ENCODE peak calls at places on chromosomes 1 and 21, in six cellular contexts. One of them, this sample, is unnamed. For H3K4me1, the result is how much of the 10 kb centered on the place peaks cover.

GRCh38 chr1:20840731-20841130 is 53.6 kb upstream of the HP1BP3 start:
- DNase-seq in GM23248: no peak
- DNase-seq in adipocyte: no peak
- DNase-seq in ovary: no peak
- DNase-seq in breast epithelium: no peak
- DNase-seq in iPS DF 6.9: no peak
- DNase-seq in this sample: no peak

GRCh38 chr1:37509181-37509580 is 5.4 kb downstream of the MEAF6 start:
- DNase-seq in breast epithelium: no peak
- DNase-seq in ovary: no peak
- DNase-seq in adipocyte: no peak
- DNase-seq in GM23248: peak
- DNase-seq in iPS DF 6.9: no peak
- DNase-seq in this sample: no peak

GRCh38 chr1:233269656-233270055 is 25.9 kb downstream of the PCNX2 start:
- DNase-seq in ovary: no peak
- DNase-seq in GM23248: peak
- DNase-seq in breast epithelium: no peak
- DNase-seq in adipocyte: peak
- DNase-seq in iPS DF 6.9: no peak
- DNase-seq in this sample: no peak

GRCh38 chr1:25705699-25706098 is 89.1 kb downstream of the MAN1C1 start:
- DNase-seq in ovary: no peak
- DNase-seq in adipocyte: no peak
- DNase-seq in GM23248: no peak
- DNase-seq in iPS DF 6.9: no peak
- DNase-seq in breast epithelium: no peak
- DNase-seq in this sample: no peak

GRCh38 chr21:26115346-26115745 is 55.2 kb downstream of the APP start:
- DNase-seq in breast epithelium: no peak
- DNase-seq in ovary: no peak
- DNase-seq in GM23248: no peak
- DNase-seq in iPS DF 6.9: no peak
- DNase-seq in adipocyte: no peak
- DNase-seq in this sample: no peak

GRCh38 chr1:55049914-55050278 is 10.5 kb downstream of the PCSK9 start:
- DNase-seq in iPS DF 6.9: no peak
- DNase-seq in ovary: peak
- DNase-seq in adipocyte: no peak
- DNase-seq in GM23248: no peak
- DNase-seq in breast epithelium: no peak
- DNase-seq in this sample: no peak

GRCh38 chr1:235408503-235408960 is 41.3 kb downstream of the TBCE start:
- DNase-seq in breast epithelium: no peak
- DNase-seq in GM23248: no peak
- DNase-seq in ovary: no peak
- DNase-seq in iPS DF 6.9: no peak
- DNase-seq in adipocyte: no peak
- DNase-seq in this sample: no peak

GRCh38 chr1:242546849-242547724 is 22.6 kb upstream of the PLD5 start:
- DNase-seq in ovary: no peak
- DNase-seq in iPS DF 6.9: no peak
- DNase-seq in GM23248: no peak
- DNase-seq in adipocyte: no peak
- DNase-seq in breast epithelium: no peak
- DNase-seq in this sample: no peak

GRCh38 chr1:162689745-162690671 is 57.7 kb downstream of the DDR2 start:
- DNase-seq in breast epithelium: no peak
- DNase-seq in ovary: no peak
- DNase-seq in iPS DF 6.9: no peak
- DNase-seq in GM23248: peak
- DNase-seq in adipocyte: peak
- DNase-seq in this sample: no peak

GRCh38 chr1:245245021-245245667 is 90.4 kb downstream of the KIF26B start:
- DNase-seq in adipocyte: no peak
- DNase-seq in breast epithelium: no peak
- DNase-seq in ovary: no peak
- DNase-seq in GM23248: no peak
- DNase-seq in iPS DF 6.9: no peak
- DNase-seq in this sample: no peak

GRCh38 chr1:8350914-8351684 is 33.2 kb downstream of the SLC45A1 start:
- DNase-seq in ovary: no peak
- DNase-seq in iPS DF 6.9: no peak
- DNase-seq in GM23248: no peak
- DNase-seq in adipocyte: no peak
- DNase-seq in breast epithelium: no peak
- DNase-seq in this sample: no peak

GRCh38 chr21:44982558-44983244 is 42.9 kb downstream of the SLX9 start:
- DNase-seq in breast epithelium: no peak
- DNase-seq in ovary: no peak
- DNase-seq in iPS DF 6.9: no peak
- DNase-seq in adipocyte: peak
- DNase-seq in GM23248: no peak
- DNase-seq in this sample: peak

GRCh38 chr1:14334336-14335176 is 263.9 kb upstream of the KAZN start:
- DNase-seq in breast epithelium: no peak
- DNase-seq in iPS DF 6.9: no peak
- DNase-seq in ovary: no peak
- DNase-seq in adipocyte: no peak
- DNase-seq in GM23248: peak
- DNase-seq in this sample: no peak

GRCh38 chr1:168386949-168387586 is 106.4 kb downstream of the TBX19 start:
- DNase-seq in breast epithelium: peak
- DNase-seq in ovary: peak
- DNase-seq in iPS DF 6.9: peak
- DNase-seq in adipocyte: peak
- DNase-seq in GM23248: peak
- DNase-seq in this sample: peak

GRCh38 chr21:35016071-35016470 is 33.0 kb downstream of the RUNX1 start:
- DNase-seq in GM23248: no peak
- DNase-seq in iPS DF 6.9: no peak
- DNase-seq in adipocyte: no peak
- DNase-seq in breast epithelium: no peak
- DNase-seq in ovary: no peak
- DNase-seq in this sample: no peak

GRCh38 chr21:43644609-43645008 is 14.7 kb downstream of the HSF2BP start:
- DNase-seq in GM23248: peak
- DNase-seq in ovary: no peak
- DNase-seq in iPS DF 6.9: no peak
- DNase-seq in adipocyte: peak
- DNase-seq in breast epithelium: no peak
- DNase-seq in this sample: no peak

GRCh38 chr1:183622884-183623785 is 12.4 kb downstream of the ARPC5 start:
- DNase-seq in breast epithelium: no peak
- DNase-seq in ovary: peak
- DNase-seq in iPS DF 6.9: peak
- DNase-seq in adipocyte: peak
- DNase-seq in GM23248: peak
- DNase-seq in this sample: no peak

GRCh38 chr1:216830402-216830801 is 107.2 kb upstream of the ESRRG start:
- DNase-seq in GM23248: no peak
- DNase-seq in adipocyte: no peak
- DNase-seq in breast epithelium: no peak
- DNase-seq in ovary: no peak
- DNase-seq in iPS DF 6.9: no peak
- DNase-seq in this sample: no peak

GRCh38 chr1:83931658-83932253 is 67.2 kb downstream of the TTLL7 start:
- DNase-seq in ovary: peak
- DNase-seq in iPS DF 6.9: no peak
- DNase-seq in GM23248: peak
- DNase-seq in breast epithelium: no peak
- DNase-seq in adipocyte: peak
- DNase-seq in this sample: no peak

GRCh38 chr1:59142663-59143487 is 154.0 kb upstream of the FGGY start:
- DNase-seq in iPS DF 6.9: no peak
- DNase-seq in ovary: no peak
- DNase-seq in GM23248: peak
- DNase-seq in adipocyte: peak
- DNase-seq in breast epithelium: no peak
- DNase-seq in this sample: peak

GRCh38 chr1:82226198-82226505 is 425.4 kb downstream of the ADGRL2 start:
- DNase-seq in adipocyte: peak
- DNase-seq in iPS DF 6.9: no peak
- DNase-seq in ovary: no peak
- DNase-seq in GM23248: no peak
- DNase-seq in breast epithelium: no peak
- DNase-seq in this sample: no peak

GRCh38 chr1:156706647-156707008 is 1.2 kb upstream of the CRABP2 start:
- DNase-seq in GM23248: peak
- DNase-seq in adipocyte: peak
- DNase-seq in iPS DF 6.9: no peak
- DNase-seq in breast epithelium: peak
- DNase-seq in ovary: peak
- DNase-seq in this sample: no peak

GRCh38 chr1:25487628-25488027 is 55.8 kb upstream of the LDLRAP1 start:
- DNase-seq in adipocyte: no peak
- DNase-seq in ovary: no peak
- DNase-seq in iPS DF 6.9: no peak
- DNase-seq in breast epithelium: no peak
- DNase-seq in GM23248: peak
- DNase-seq in this sample: no peak

GRCh38 chr1:51732701-51733425 is 116.0 kb downstream of the OSBPL9 start:
- DNase-seq in iPS DF 6.9: no peak
- DNase-seq in ovary: no peak
- DNase-seq in GM23248: no peak
- DNase-seq in adipocyte: no peak
- DNase-seq in breast epithelium: no peak
- DNase-seq in this sample: no peak
- H3K4me1 ChIP-seq in iPS DF 6.9: under half
- H3K4me1 ChIP-seq in ovary: under half
- H3K4me1 ChIP-seq in GM23248: under half
- H3K4me1 ChIP-seq in adipocyte: under half
- H3K4me1 ChIP-seq in breast epithelium: under half
- H3K4me1 ChIP-seq in this sample: under half

GRCh38 chr1:23598424-23598823 is 39.1 kb upstream of the ID3 start:
- DNase-seq in iPS DF 6.9: peak
- DNase-seq in ovary: no peak
- DNase-seq in breast epithelium: no peak
- DNase-seq in GM23248: no peak
- DNase-seq in adipocyte: no peak
- DNase-seq in this sample: no peak

GRCh38 chr1:23599125-23599524 is 39.8 kb upstream of the ID3 start:
- DNase-seq in ovary: no peak
- DNase-seq in breast epithelium: no peak
- DNase-seq in adipocyte: no peak
- DNase-seq in iPS DF 6.9: no peak
- DNase-seq in GM23248: no peak
- DNase-seq in this sample: no peak

GRCh38 chr1:23601968-23602876 is 42.9 kb upstream of the ID3 start:
- DNase-seq in GM23248: no peak
- DNase-seq in iPS DF 6.9: no peak
- DNase-seq in breast epithelium: no peak
- DNase-seq in ovary: no peak
- DNase-seq in adipocyte: no peak
- DNase-seq in this sample: no peak

GRCh38 chr1:23601104-23601967 is 42.0 kb upstream of the ID3 start:
- DNase-seq in adipocyte: no peak
- DNase-seq in GM23248: no peak
- DNase-seq in breast epithelium: no peak
- DNase-seq in iPS DF 6.9: no peak
- DNase-seq in ovary: no peak
- DNase-seq in this sample: no peak

DNA sequence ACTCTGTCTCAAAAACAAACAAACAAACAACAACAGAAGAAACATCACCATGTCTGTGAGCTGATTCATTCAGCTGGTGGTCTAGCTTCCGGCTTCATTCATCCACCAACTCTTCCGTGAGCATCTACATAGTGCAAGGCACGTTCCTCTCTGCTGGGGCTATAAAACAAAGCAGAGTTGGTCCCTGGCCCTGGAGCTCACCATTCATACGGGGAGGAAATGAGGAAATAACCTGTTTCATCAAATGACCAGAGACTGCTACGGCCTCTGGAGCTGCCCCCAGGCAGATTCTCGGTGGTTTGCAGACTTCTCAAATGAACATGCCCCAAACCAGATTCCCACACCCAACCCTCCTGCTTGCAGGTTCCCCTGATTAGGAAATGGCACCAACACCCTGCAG is 41.0 kb upstream of the ID3 start:
- DNase-seq in GM23248: no peak
- DNase-seq in iPS DF 6.9: no peak
- DNase-seq in breast epithelium: no peak
- DNase-seq in adipocyte: no peak
- DNase-seq in ovary: no peak
- DNase-seq in this sample: no peak
- H3K4me1 ChIP-seq in GM23248: under half
- H3K4me1 ChIP-seq in iPS DF 6.9: under half
- H3K4me1 ChIP-seq in breast epithelium: under half
- H3K4me1 ChIP-seq in adipocyte: under half
- H3K4me1 ChIP-seq in ovary: under half
- H3K4me1 ChIP-seq in this sample: under half

GRCh38 chr1:40384887-40385286 is 11.4 kb downstream of the SMAP2 start:
- DNase-seq in adipocyte: no peak
- DNase-seq in iPS DF 6.9: no peak
- DNase-seq in GM23248: no peak
- DNase-seq in breast epithelium: no peak
- DNase-seq in ovary: no peak
- DNase-seq in this sample: no peak
- H3K4me1 ChIP-seq in adipocyte: half or more
- H3K4me1 ChIP-seq in iPS DF 6.9: under half
- H3K4me1 ChIP-seq in GM23248: under half
- H3K4me1 ChIP-seq in breast epithelium: under half
- H3K4me1 ChIP-seq in ovary: under half
- H3K4me1 ChIP-seq in this sample: under half

GRCh38 chr1:43321331-43321891 is 16.2 kb upstream of the MPL start:
- DNase-seq in adipocyte: no peak
- DNase-seq in GM23248: no peak
- DNase-seq in iPS DF 6.9: no peak
- DNase-seq in breast epithelium: no peak
- DNase-seq in ovary: no peak
- DNase-seq in this sample: no peak
- H3K4me1 ChIP-seq in adipocyte: under half
- H3K4me1 ChIP-seq in GM23248: under half
- H3K4me1 ChIP-seq in iPS DF 6.9: under half
- H3K4me1 ChIP-seq in breast epithelium: under half
- H3K4me1 ChIP-seq in ovary: under half
- H3K4me1 ChIP-seq in this sample: under half

DNA sequence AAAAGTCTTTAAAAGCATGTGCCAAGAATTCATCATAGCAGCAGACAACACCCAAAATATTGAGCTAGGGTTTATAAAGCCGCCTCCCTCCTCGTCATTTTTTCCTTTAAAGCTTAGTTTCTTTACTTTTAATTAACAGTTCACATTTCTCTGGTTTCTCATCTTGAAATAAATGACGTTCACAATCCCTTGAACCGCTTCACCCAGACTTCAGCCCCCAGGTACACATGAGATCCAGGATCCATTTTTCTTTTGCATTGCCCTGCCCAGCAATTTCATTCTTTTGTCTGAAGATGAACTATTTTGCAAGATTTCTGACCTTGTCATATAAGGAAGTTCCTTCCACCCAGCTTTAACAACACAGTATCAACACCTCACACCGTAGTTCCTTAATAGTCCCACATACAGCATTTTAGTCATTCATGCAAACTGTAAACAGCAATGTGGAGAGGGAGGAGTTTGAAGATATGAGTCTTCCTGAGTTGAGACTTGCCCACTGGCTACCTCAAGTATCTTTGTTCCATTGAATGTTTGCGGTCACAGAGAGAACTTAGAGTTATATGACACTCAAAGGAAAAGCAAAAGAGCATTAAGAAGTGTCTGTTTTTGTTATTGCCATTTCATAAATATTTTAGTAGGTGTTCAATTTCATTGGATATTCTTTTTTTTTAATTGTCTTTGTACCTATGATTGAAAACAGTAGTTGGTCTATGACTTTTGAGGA is 35.3 kb upstream of the CACYBP start:
- DNase-seq in iPS DF 6.9: no peak
- DNase-seq in ovary: no peak
- DNase-seq in adipocyte: no peak
- DNase-seq in breast epithelium: no peak
- DNase-seq in GM23248: peak
- DNase-seq in this sample: no peak
- H3K4me1 ChIP-seq in iPS DF 6.9: under half
- H3K4me1 ChIP-seq in ovary: under half
- H3K4me1 ChIP-seq in adipocyte: under half
- H3K4me1 ChIP-seq in breast epithelium: under half
- H3K4me1 ChIP-seq in GM23248: under half
- H3K4me1 ChIP-seq in this sample: under half